ENCODE peak calls at places on chromosomes 13 and 19, in eight cellular contexts. N is GM12865, Y is NCI-H1417, B is C1 segment of cervical spinal cord, G is HT1080, V is cardiac fibroblast, D is mucosa of descending colon, O is GDM1. W is an unnamed sample.
A peak's percentile ranks its signal among the peaks of the same experiment; 100 is the strongest.

GRCh38 chr19:18388328-18389094 is 2.6 kb downstream of the GDF15 start:
- DNase-seq in D (peak; percentile 93), N (peak; percentile 96), V (peak; percentile 59), B (no peak), Y (peak; percentile 62), O (peak; percentile 35), G (no peak), W (no peak)

GRCh38 chr19:41995959-41996797 is 2.1 kb upstream of the ATP1A3 start:
- DNase-seq in G (no peak), V (no peak), D (no peak), Y (no peak), O (no peak), B (no peak), N (peak; percentile 34), W (peak; percentile 48)

GRCh38 chr19:3346677-3347353 is 19.6 kb upstream of the NFIC start:
- DNase-seq in N (no peak), Y (no peak), V (peak; percentile 95), D (peak; percentile 72), B (peak; percentile 32), O (no peak), G (peak; percentile 61), W (no peak)

GRCh38 chr19:3243851-3244700 is 19.6 kb downstream of the CELF5 start:
- DNase-seq in N (peak; percentile 52), O (peak; percentile 44), Y (no peak), G (peak; percentile 16), V (peak; percentile 39), D (peak; percentile 58), B (no peak), W (no peak)

GRCh38 chr19:5290336-5291262 is 50.0 kb downstream of the PTPRS start:
- DNase-seq in Y (no peak), G (no peak), O (no peak), N (no peak), V (no peak), D (no peak), B (peak; percentile 11), W (no peak)

GRCh38 chr13:44796597-44797517 is 192.4 kb downstream of the NUFIP1 start:
- DNase-seq in Y (no peak), N (no peak), B (no peak), G (no peak), D (no peak), V (no peak), O (peak; percentile 53), W (no peak)

GRCh38 chr19:18763674-18764590 is 27.2 kb downstream of the COMP start:
- DNase-seq in G (peak; percentile 62), N (no peak), B (no peak), Y (no peak), O (no peak), V (peak; percentile 46), D (no peak), W (no peak)

GRCh38 chr19:8321760-8322637 is 703 bp downstream of the RPS28 start:
- DNase-seq in G (no peak), Y (no peak), N (peak; percentile 29), B (no peak), V (no peak), O (no peak), D (no peak), W (no peak)

GRCh38 chr13:103839460-103839859 is 773.2 kb upstream of the SLC10A2 start:
- DNase-seq in D (no peak), V (no peak), O (no peak), Y (peak; percentile 52), B (no peak), G (no peak), N (no peak), W (no peak)

GRCh38 chr13:34555988-34556387 is 386.1 kb upstream of the NBEA start:
- DNase-seq in O (no peak), Y (no peak), B (no peak), V (peak; percentile 33), G (no peak), D (no peak), N (no peak), W (no peak)

GRCh38 chr13:113996081-113996911 is 22.4 kb upstream of the C13orf46 start:
- DNase-seq in G (no peak), B (no peak), D (peak; percentile 14), O (no peak), Y (no peak), N (no peak), V (no peak), W (no peak)

GRCh38 chr13:21150013-21150412 is 26.3 kb downstream of the SKA3 start:
- DNase-seq in N (no peak), D (no peak), G (no peak), V (no peak), Y (no peak), B (no peak), O (no peak), W (no peak)